ENCODE peak calls at places on chromosomes 6 and 20, in seven cellular contexts. J is CD8-positive, alpha-beta memory T cell; H is lower lobe of right lung; Z is LHCN-M2; Y is NCI-H2029 treated with DMSO at 0.1 percent for 48 hours; A is CD8-positive, alpha-beta T cell; S is breast epithelium. T is an unnamed sample.

GRCh38 chr20:36121981-36122930 is 32.3 kb upstream of the EPB41L1 start:
- DNase-seq in J (no peak), H (peak), Z (no peak), Y (peak), A (no peak), S (peak), T (no peak)

GRCh38 chr6:26197736-26198625 is 110.8 kb downstream of the HFE start:
- DNase-seq in J (peak), H (no peak), Z (no peak), Y (no peak), A (no peak), S (no peak), T (no peak)

GRCh38 chr6:166411271-166411670 is 28.5 kb upstream of the MPC1 start:
- DNase-seq in J (no peak), H (no peak), Z (no peak), Y (no peak), A (no peak), S (no peak), T (no peak)

GRCh38 chr6:56956481-56956880 is 1.6 kb downstream of the BEND6 start:
- DNase-seq in J (no peak), H (no peak), Z (no peak), Y (no peak), A (no peak), S (no peak), T (no peak)

GRCh38 chr20:25584905-25585704 is at the start of gene NINL:
- DNase-seq in J (peak), H (peak), Z (peak), Y (no peak), A (peak), S (no peak), T (no peak)

GRCh38 chr20:15618912-15619311 is 954.3 kb downstream of the KIF16B start:
- DNase-seq in J (no peak), H (no peak), Z (no peak), Y (no peak), A (no peak), S (no peak), T (no peak)

GRCh38 chr20:38373231-38373867 is 27.1 kb downstream of the LBP start:
- DNase-seq in J (no peak), H (no peak), Z (no peak), Y (no peak), A (no peak), S (no peak), T (no peak)

GRCh38 chr6:33718713-33719112 is 7.2 kb upstream of the UQCC2 start:
- DNase-seq in J (no peak), H (no peak), Z (no peak), Y (no peak), A (no peak), S (no peak), T (no peak)

GRCh38 chr6:107879912-107880311 is 55.8 kb upstream of the SCML4 start:
- DNase-seq in J (no peak), H (no peak), Z (no peak), Y (no peak), A (no peak), S (no peak), T (no peak)

GRCh38 chr6:160306284-160306683 is 41.9 kb upstream of the SLC22A3 start:
- DNase-seq in J (no peak), H (no peak), Z (no peak), Y (no peak), A (no peak), S (no peak), T (no peak)

GRCh38 chr20:8404912-8405635 is 273.0 kb downstream of the PLCB1 start:
- DNase-seq in J (no peak), H (no peak), Z (no peak), Y (no peak), A (no peak), S (no peak), T (no peak)

GRCh38 chr6:45310118-45310788 is 17.9 kb upstream of the RUNX2 start:
- DNase-seq in J (peak), H (no peak), Z (no peak), Y (no peak), A (peak), S (no peak), T (peak)

GRCh38 chr20:50191566-50192363 is 1.1 kb downstream of the CEBPB start:
- DNase-seq in J (peak), H (peak), Z (peak), Y (no peak), A (peak), S (peak), T (peak)

GRCh38 chr6:31607317-31607716 is 7.7 kb upstream of the AIF1 start:
- DNase-seq in J (no peak), H (no peak), Z (no peak), Y (no peak), A (no peak), S (no peak), T (no peak)

GRCh38 chr6:31008165-31008564 is 2.1 kb upstream of the MUC22 start:
- DNase-seq in J (no peak), H (no peak), Z (peak), Y (no peak), A (no peak), S (no peak), T (no peak)

GRCh38 chr6:127391019-127391974 is 47.9 kb upstream of the ECHDC1 start:
- DNase-seq in J (no peak), H (no peak), Z (no peak), Y (no peak), A (no peak), S (no peak), T (no peak)

GRCh38 chr6:106243261-106243660 is 82.3 kb downstream of the ATG5 start:
- DNase-seq in J (no peak), H (no peak), Z (no peak), Y (no peak), A (no peak), S (no peak), T (no peak)